ENCODE peak calls at places on chromosomes 2 and 18, in seven cellular contexts. Q is fibroblast of mammary gland; G is activated effector memory CD4-positive, alpha-beta T cell treated with anti-CD3 and anti-CD28 coated beads, Interleukin-2, amount 50 U/mL, for 16 hours; T is central memory CD8-positive, alpha-beta T cell; U is EL; Z is Calu3; S is GM23248. P is an unnamed sample.

GRCh38 chr2:25078171-25079049 is 36.5 kb downstream of the EFR3B start:
- DNase-seq in Q (peak), G (peak), T (no peak), U (peak), Z (peak), S (peak), P (peak)

GRCh38 chr2:70767094-70767698 is 804 bp downstream of the ADD2 start:
- DNase-seq in Q (no peak), G (no peak), T (no peak), U (no peak), Z (no peak), S (no peak), P (no peak)

GRCh38 chr18:79947054-79947755 is 4.2 kb downstream of the SLC66A2 start:
- DNase-seq in Q (peak), G (peak), T (no peak), U (no peak), Z (no peak), S (peak), P (no peak)

GRCh38 chr2:133581027-133581760 is 12.9 kb upstream of the NCKAP5 start:
- DNase-seq in Q (no peak), G (no peak), T (no peak), U (peak), Z (no peak), S (peak), P (no peak)

GRCh38 chr2:233950078-233950825 is 33.1 kb downstream of the TRPM8 start:
- DNase-seq in Q (no peak), G (no peak), T (no peak), U (no peak), Z (no peak), S (no peak), P (no peak)

GRCh38 chr2:28626891-28627421 is 124.7 kb upstream of the PPP1CB start:
- DNase-seq in Q (peak), G (peak), T (no peak), U (no peak), Z (no peak), S (peak), P (no peak)

GRCh38 chr2:229270551-229271410 is at the start of gene PID1:
- DNase-seq in Q (peak), G (no peak), T (no peak), U (peak), Z (peak), S (peak), P (no peak)

GRCh38 chr2:102421890-102422759 is 835 bp upstream of the IL18RAP start:
- DNase-seq in Q (no peak), G (no peak), T (no peak), U (no peak), Z (no peak), S (no peak), P (no peak)

GRCh38 chr2:216690451-216691209 is 4.7 kb downstream of the IGFBP5 start:
- DNase-seq in Q (peak), G (no peak), T (no peak), U (peak), Z (no peak), S (peak), P (no peak)

GRCh38 chr2:10811552-10811951 is 1.0 kb downstream of the PDIA6 start:
- DNase-seq in Q (peak), G (no peak), T (no peak), U (peak), Z (no peak), S (no peak), P (no peak)

GRCh38 chr2:135890149-135890548 is 13.9 kb upstream of the MCM6 start:
- DNase-seq in Q (no peak), G (no peak), T (no peak), U (no peak), Z (no peak), S (no peak), P (no peak)

GRCh38 chr2:42353792-42354429 is 7.1 kb downstream of the COX7A2L start:
- DNase-seq in Q (no peak), G (no peak), T (no peak), U (no peak), Z (no peak), S (peak), P (no peak)

GRCh38 chr2:11796190-11797171 is 50.0 kb downstream of the LPIN1 start:
- DNase-seq in Q (peak), G (no peak), T (no peak), U (no peak), Z (no peak), S (peak), P (no peak)

GRCh38 chr2:48253301-48253700 is 276.7 kb upstream of the STON1 start:
- DNase-seq in Q (no peak), G (no peak), T (no peak), U (no peak), Z (no peak), S (no peak), P (no peak)

GRCh38 chr2:6111676-6112294 is 419.6 kb downstream of the SOX11 start:
- DNase-seq in Q (no peak), G (no peak), T (no peak), U (no peak), Z (no peak), S (no peak), P (no peak)